ENCODE peak calls at places on chromosomes 7 and 10, in six cellular contexts. Q is activated T-cell treated with anti-CD3 and anti-CD28 coated beads for 1 hour, Y is cardiac septum, P is iPS-NIHi11, T is smooth muscle cell of the brain vasculature, C is WTC11. W is an unnamed sample.

GRCh38 chr10:3777876-3778707 is 6.9 kb downstream of the KLF6 start:
- DNase-seq in Q (no peak), Y (no peak), P (no peak), T (no peak), C (no peak), W (peak)

GRCh38 chr10:97001183-97001991 is 169.3 kb downstream of the LCOR start:
- DNase-seq in Q (no peak), Y (no peak), P (no peak), T (no peak), C (no peak), W (peak)

GRCh38 chr10:79311581-79312407 is 35.5 kb upstream of the PPIF start:
- DNase-seq in Q (no peak), Y (no peak), P (no peak), T (no peak), C (no peak), W (peak)

GRCh38 chr10:44781131-44781530 is 130.0 kb upstream of the TMEM72 start:
- DNase-seq in Q (no peak), Y (no peak), P (no peak), T (no peak), C (no peak), W (no peak)

GRCh38 chr10:96130326-96130758 is 245 bp downstream of the ZNF518A start:
- DNase-seq in Q (peak), Y (peak), P (peak), T (no peak), C (peak), W (peak)

GRCh38 chr7:95046494-95047240 is 139.3 kb downstream of the PPP1R9A start:
- DNase-seq in Q (no peak), Y (no peak), P (no peak), T (no peak), C (no peak), W (no peak)

GRCh38 chr10:71708301-71708703 is 11.3 kb downstream of the C10orf105 start:
- DNase-seq in Q (peak), Y (peak), P (peak), T (no peak), C (peak), W (peak)

GRCh38 chr10:72814134-72814790 is 79.3 kb upstream of the OIT3 start:
- DNase-seq in Q (no peak), Y (no peak), P (no peak), T (no peak), C (no peak), W (peak)

GRCh38 chr7:129952164-129952652 is 552 bp downstream of the UBE2H start:
- DNase-seq in Q (no peak), Y (peak), P (no peak), T (no peak), C (no peak), W (peak)

GRCh38 chr10:22958338-22958737 is 30.5 kb downstream of the ARMC3 start:
- DNase-seq in Q (no peak), Y (no peak), P (no peak), T (no peak), C (no peak), W (no peak)

GRCh38 chr7:30750574-30751256 is 1.2 kb upstream of the INMT start:
- DNase-seq in Q (no peak), Y (peak), P (no peak), T (peak), C (no peak), W (peak)

GRCh38 chr10:90470971-90471370 is 386.9 kb downstream of the HTR7 start:
- DNase-seq in Q (no peak), Y (no peak), P (no peak), T (no peak), C (no peak), W (no peak)

GRCh38 chr7:151429555-151430331 is 10.2 kb downstream of the CRYGN start:
- DNase-seq in Q (peak), Y (no peak), P (peak), T (no peak), C (no peak), W (peak)

GRCh38 chr7:77426521-77427051 is 10.4 kb upstream of the GSAP start:
- DNase-seq in Q (no peak), Y (no peak), P (no peak), T (no peak), C (no peak), W (no peak)

GRCh38 chr7:5296627-5297226 is 14.0 kb downstream of the SLC29A4 start:
- DNase-seq in Q (peak), Y (no peak), P (peak), T (no peak), C (peak), W (no peak)

GRCh38 chr10:43229208-43230061 is 37.4 kb downstream of the RASGEF1A start:
- DNase-seq in Q (peak), Y (peak), P (peak), T (no peak), C (peak), W (peak)

GRCh38 chr7:73838642-73839041 is 3.7 kb downstream of the METTL27 start:
- DNase-seq in Q (no peak), Y (no peak), P (no peak), T (no peak), C (no peak), W (peak)

GRCh38 chr7:33831389-33832118 is 73.8 kb upstream of the BMPER start:
- DNase-seq in Q (no peak), Y (no peak), P (no peak), T (no peak), C (no peak), W (no peak)

GRCh38 chr7:108096996-108097395 is 33.2 kb downstream of the LAMB4 start:
- DNase-seq in Q (no peak), Y (no peak), P (no peak), T (no peak), C (no peak), W (peak)

GRCh38 chr7:105652359-105652993 is 71.2 kb upstream of the EFCAB10 start:
- DNase-seq in Q (peak), Y (no peak), P (peak), T (peak), C (peak), W (peak)

GRCh38 chr10:69807122-69807521 is 5.4 kb downstream of the COL13A1 start:
- DNase-seq in Q (no peak), Y (no peak), P (no peak), T (no peak), C (no peak), W (peak)

GRCh38 chr7:106372121-106372520 is 87.3 kb upstream of the NAMPT start:
- DNase-seq in Q (no peak), Y (no peak), P (no peak), T (no peak), C (no peak), W (peak)

GRCh38 chr7:157947504-157947903 is 610.7 kb downstream of the DNAJB6 start:
- DNase-seq in Q (no peak), Y (no peak), P (no peak), T (no peak), C (no peak), W (no peak)

GRCh38 chr7:52017802-52018679 is 701.4 kb upstream of the COBL start:
- DNase-seq in Q (no peak), Y (no peak), P (peak), T (no peak), C (peak), W (peak)

GRCh38 chr7:152667900-152668440 is 8.0 kb downstream of the XRCC2 start:
- DNase-seq in Q (no peak), Y (no peak), P (no peak), T (no peak), C (no peak), W (no peak)

GRCh38 chr7:568681-569035 is 49.0 kb upstream of the PDGFA start:
- DNase-seq in Q (no peak), Y (no peak), P (no peak), T (no peak), C (no peak), W (no peak)

GRCh38 chr7:70607281-70607680 is 524.7 kb upstream of the GALNT17 start:
- DNase-seq in Q (no peak), Y (peak), P (no peak), T (no peak), C (no peak), W (no peak)

GRCh38 chr10:43573250-43574034 is 974 bp downstream of the ZNF239 start:
- DNase-seq in Q (no peak), Y (no peak), P (peak), T (no peak), C (peak), W (no peak)

GRCh38 chr7:31986878-31987518 is 83.2 kb downstream of the PDE1C start:
- DNase-seq in Q (no peak), Y (no peak), P (no peak), T (no peak), C (no peak), W (peak)

GRCh38 chr10:113616244-113617074 is 47.4 kb downstream of the NRAP start:
- DNase-seq in Q (no peak), Y (peak), P (peak), T (no peak), C (no peak), W (no peak)

GRCh38 chr7:12683678-12684077 is 3.8 kb upstream of the ARL4A start:
- DNase-seq in Q (no peak), Y (no peak), P (no peak), T (no peak), C (no peak), W (peak)

W was measured in osteoblast.